ENCODE peak calls at places on chromosome 2, in four cellular contexts. Z is fibroblast of lung, U is dorsolateral prefrontal cortex, S is hepatocyte. N is an unnamed sample.
A peak's percentile ranks its signal among the peaks of the same experiment; 100 is the strongest.

GRCh38 chr2:166765141-166765540 is 123.1 kb upstream of the XIRP2 start:
- DNase-seq in S (no peak), Z (peak; percentile 11), U (no peak), N (no peak)

GRCh38 chr2:5236308-5236707 is 455.9 kb upstream of the SOX11 start:
- DNase-seq in U (no peak), S (no peak), Z (no peak), N (no peak)

GRCh38 chr2:120596191-120596781 is 139.4 kb upstream of the GLI2 start:
- DNase-seq in U (no peak), Z (no peak), S (no peak), N (no peak)

GRCh38 chr2:109131777-109132176 is 2.8 kb downstream of the SH3RF3 start:
- DNase-seq in Z (no peak), U (no peak), S (no peak), N (no peak)

GRCh38 chr2:237181844-237182243 is 96.2 kb downstream of the COPS8 start:
- DNase-seq in U (no peak), Z (peak; percentile 95), S (peak; percentile 51), N (no peak)

GRCh38 chr2:19474128-19474527 is 115.7 kb upstream of the OSR1 start:
- DNase-seq in U (no peak), Z (peak; percentile 74), S (peak; percentile 28), N (no peak)

GRCh38 chr2:84894758-84895520 is 10.5 kb upstream of the TMSB10 start:
- DNase-seq in Z (peak; percentile 64), U (no peak), S (no peak), N (no peak)

GRCh38 chr2:229313591-229313990 is 42.5 kb upstream of the PID1 start:
- DNase-seq in S (no peak), U (no peak), Z (peak; percentile 62), N (no peak)

GRCh38 chr2:109555346-109555900 is 58.3 kb downstream of the SEPTIN10 start:
- DNase-seq in U (no peak), Z (no peak), S (no peak), N (no peak)

GRCh38 chr2:68870215-68870614 is 982 bp downstream of the BMP10 start:
- DNase-seq in U (no peak), S (no peak), Z (no peak), N (no peak)

GRCh38 chr2:148674063-148675020 is 29.8 kb downstream of the EPC2 start:
- DNase-seq in Z (peak; percentile 37), U (no peak), S (peak; percentile 18), N (no peak)

GRCh38 chr2:240360645-240361475 is 74.6 kb upstream of the GPC1 start:
- DNase-seq in Z (peak; percentile 14), U (no peak), S (no peak), N (no peak)

GRCh38 chr2:16613475-16613874 is 52.2 kb downstream of the CYRIA start:
- DNase-seq in U (no peak), S (peak; percentile 17), Z (peak; percentile 15), N (no peak)

GRCh38 chr2:9699139-9699823 is 68.5 kb upstream of the YWHAQ start:
- DNase-seq in Z (peak; percentile 88), U (no peak), S (peak; percentile 52), N (no peak)

GRCh38 chr2:112829247-112829646 is 7.3 kb downstream of the IL1B start:
- DNase-seq in Z (no peak), S (no peak), U (no peak), N (no peak)

GRCh38 chr2:8059255-8059654 is 622.6 kb upstream of the ID2 start:
- DNase-seq in U (no peak), Z (no peak), S (no peak), N (peak; percentile 37)

GRCh38 chr2:9422321-9423099 is 818 bp downstream of the ITGB1BP1 start:
- DNase-seq in U (peak; percentile 60), S (peak; percentile 51), Z (peak; percentile 45), N (peak; percentile 14)

GRCh38 chr2:171319164-171319810 is 114.5 kb downstream of the METTL8 start:
- DNase-seq in Z (peak; percentile 76), S (no peak), U (no peak), N (no peak)

GRCh38 chr2:120599064-120599463 is 136.6 kb upstream of the GLI2 start:
- DNase-seq in S (no peak), Z (no peak), U (no peak), N (no peak)

GRCh38 chr2:88517759-88518201 is 65.3 kb upstream of the FOXI3 start:
- DNase-seq in Z (no peak), S (no peak), U (no peak), N (no peak)

GRCh38 chr2:42238644-42239288 is 69.6 kb downstream of the EML4 start:
- DNase-seq in S (peak; percentile 35), U (no peak), Z (no peak), N (no peak)

GRCh38 chr2:170822885-170823799 is 6.5 kb downstream of the GAD1 start:
- DNase-seq in Z (no peak), S (no peak), U (no peak), N (no peak)

GRCh38 chr2:37833420-37833819 is 91.7 kb upstream of the RMDN2 start:
- DNase-seq in U (no peak), S (no peak), Z (peak; percentile 44), N (no peak)

GRCh38 chr2:72367530-72368225 is 220.0 kb upstream of the CYP26B1 start:
- DNase-seq in Z (peak; percentile 85), U (no peak), S (peak; percentile 77), N (peak; percentile 43)

GRCh38 chr2:219689676-219690628 is 62.5 kb downstream of the SLC4A3 start:
- DNase-seq in U (no peak), Z (peak; percentile 72), S (peak; percentile 71), N (peak; percentile 7)

GRCh38 chr2:128901572-128902391 is 583.1 kb upstream of the HS6ST1 start:
- DNase-seq in U (no peak), Z (no peak), S (no peak), N (no peak)

GRCh38 chr2:232473467-232473890 is 14.2 kb downstream of the ECEL1 start:
- DNase-seq in S (no peak), Z (peak; percentile 2), U (no peak), N (peak; percentile 0)

GRCh38 chr2:232658217-232658785 is 24.9 kb downstream of the EFHD1 start:
- DNase-seq in U (no peak), Z (no peak), S (no peak), N (no peak)

GRCh38 chr2:86021396-86022378 is 84.0 kb downstream of the POLR1A start:
- DNase-seq in Z (no peak), U (no peak), S (no peak), N (no peak)

GRCh38 chr2:68193774-68194372 is 36.2 kb downstream of the PNO1 start:
- DNase-seq in Z (peak; percentile 67), U (no peak), S (no peak), N (no peak)

GRCh38 chr2:200662727-200663126 is 76.9 kb downstream of the AOX1 start:
- DNase-seq in U (no peak), S (peak; percentile 42), Z (peak; percentile 65), N (no peak)

GRCh38 chr2:74511104-74511989 is 2.9 kb upstream of the TLX2 start:
- DNase-seq in U (no peak), S (no peak), Z (peak; percentile 19), N (no peak)

GRCh38 chr2:100852999-100853908 is 33.3 kb downstream of the NPAS2 start:
- DNase-seq in S (no peak), Z (no peak), U (no peak), N (no peak)

GRCh38 chr2:225400060-225400511 is 576 bp downstream of the NYAP2 start:
- DNase-seq in S (peak; percentile 76), U (peak; percentile 47), Z (peak; percentile 54), N (peak; percentile 8)

GRCh38 chr2:225400546-225400945 is 1.0 kb downstream of the NYAP2 start:
- DNase-seq in Z (no peak), U (no peak), S (no peak), N (no peak)

GRCh38 chr2:225398372-225398771 is 1.1 kb upstream of the NYAP2 start:
- DNase-seq in Z (no peak), S (no peak), U (no peak), N (no peak)

GRCh38 chr2:225401001-225401400 is 1.5 kb downstream of the NYAP2 start:
- DNase-seq in S (no peak), U (no peak), Z (no peak), N (no peak)

DNA sequence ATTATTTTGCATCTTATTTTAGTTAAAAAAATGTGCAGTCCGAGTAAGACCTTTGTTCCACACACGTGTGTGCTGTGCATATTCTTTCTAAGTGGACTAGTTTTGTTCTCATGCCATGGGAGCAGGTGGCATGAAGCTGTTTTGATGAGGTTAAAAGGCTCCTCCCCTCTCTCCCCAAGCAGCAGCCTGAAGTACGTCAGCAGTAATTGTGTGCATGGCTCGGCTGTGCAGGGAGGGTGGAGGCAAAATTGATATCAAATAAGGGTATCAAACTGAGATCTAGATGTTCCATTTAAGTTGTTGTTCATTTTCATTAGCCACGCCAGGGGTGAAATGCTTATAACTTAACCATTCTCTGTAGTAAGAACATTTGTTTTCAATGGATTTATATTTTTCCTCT is at the start of gene NYAP2:
- DNase-seq in Z (no peak), S (no peak), U (no peak), N (no peak)
- H3K4me3 ChIP-seq in Z (no peak within 1 kb of the TSS), S (no peak within 1 kb of the TSS), U (peak within 1 kb of the TSS; percentile 47), N (no peak within 1 kb of the TSS)

GRCh38 chr2:24009367-24009679 is 562 bp upstream of the MFSD2B start:
- DNase-seq in U (no peak), S (no peak), Z (no peak), N (no peak)
- H3K4me3 ChIP-seq in U (peak overlapping the region; percentile 43), S (peak overlapping the region; percentile 33), Z (peak overlapping the region; percentile 35), N (no peak overlapping the region)

GRCh38 chr2:54370405-54371104 is 85.6 kb upstream of the SPTBN1 start:
- DNase-seq in U (no peak), Z (no peak), S (no peak), N (no peak)

GRCh38 chr2:54373855-54374254 is 82.3 kb upstream of the SPTBN1 start:
- DNase-seq in Z (no peak), S (no peak), U (no peak), N (no peak)

GRCh38 chr2:54374965-54375364 is 81.2 kb upstream of the SPTBN1 start:
- DNase-seq in S (no peak), U (no peak), Z (no peak), N (no peak)

GRCh38 chr2:54371461-54372065 is 84.6 kb upstream of the SPTBN1 start:
- DNase-seq in U (no peak), Z (no peak), S (no peak), N (no peak)

DNA sequence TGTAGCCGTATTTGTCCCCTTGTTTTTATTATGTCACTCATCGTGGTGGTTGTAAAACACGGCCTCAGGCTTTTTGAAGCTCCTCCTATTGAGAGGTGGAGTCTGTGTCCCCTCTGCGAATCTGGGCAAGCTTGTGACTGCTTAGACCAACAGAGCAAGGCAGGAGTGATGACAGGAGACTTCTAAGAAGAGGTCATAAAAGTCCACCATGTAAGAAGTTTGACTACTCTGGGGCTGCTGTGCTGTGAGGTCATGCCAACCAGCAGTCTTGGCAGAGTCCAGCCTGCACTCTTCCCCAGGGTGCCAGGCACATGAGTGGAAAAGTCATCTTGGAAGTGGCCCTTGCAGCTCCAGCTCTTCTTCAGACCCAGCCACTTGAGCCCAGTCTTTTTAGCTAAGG is 83.8 kb upstream of the SPTBN1 start:
- DNase-seq in U (no peak), S (no peak), Z (no peak), N (peak; percentile 6)
- H3K4me3 ChIP-seq in U (no peak overlapping the region), S (no peak overlapping the region), Z (no peak overlapping the region), N (no peak overlapping the region)

DNA sequence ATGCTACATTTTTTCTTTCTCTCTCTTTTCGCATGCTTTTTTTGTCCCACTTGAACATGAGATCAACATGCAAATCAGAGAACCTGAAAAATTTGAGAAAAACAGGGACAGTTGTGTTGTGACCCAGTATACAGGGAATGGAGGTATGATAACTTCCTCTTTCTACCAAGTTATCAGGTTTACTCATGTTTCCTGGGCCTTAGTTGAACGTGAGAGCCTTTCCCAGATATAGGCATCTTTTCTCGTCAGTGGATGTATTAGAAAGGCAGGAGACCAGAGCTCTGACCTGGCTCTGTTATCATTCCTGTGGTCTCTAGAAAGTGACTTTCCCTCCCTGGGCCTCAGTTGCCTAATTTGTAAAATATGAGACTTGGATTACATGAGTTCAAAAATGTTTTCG is 30.1 kb upstream of the FAM117B start:
- DNase-seq in U (no peak), Z (peak; percentile 13), S (no peak), N (no peak)
- H3K4me3 ChIP-seq in U (no peak overlapping the region), Z (no peak overlapping the region), S (no peak overlapping the region), N (no peak overlapping the region)

N was measured in LNCaP clone FGC.